ENCODE peak calls at places on chromosomes 1 and 21, in eight cellular contexts. A is activated naive CD8-positive, alpha-beta T cell treated with anti-CD3 and anti-CD28 coated beads, Interleukin-2, amount 50 U/mL, for 24 hours; W is NCI-H226; Y is T follicular helper cell; G is GM12865; H is T-helper 1 cell; N is T-helper 22 cell; O is M059J. S is an unnamed sample.

GRCh38 chr21:40846566-40847411 is at the start of gene DSCAM:
- DNase-seq in H (no peak), Y (no peak), W (no peak), N (no peak), G (no peak), O (no peak), A (no peak), S (peak; percentile 20)

GRCh38 chr1:23420778-23421177 is 3.8 kb downstream of the TCEA3 start:
- DNase-seq in O (no peak), Y (no peak), N (no peak), A (no peak), W (no peak), H (no peak), G (no peak), S (no peak)

GRCh38 chr1:102941364-102941947 is 166.9 kb downstream of the COL11A1 start:
- DNase-seq in H (no peak), W (no peak), O (no peak), G (no peak), A (no peak), N (no peak), Y (no peak), S (peak; percentile 80)

GRCh38 chr1:60423181-60423780 is 349.7 kb upstream of the C1orf87 start:
- DNase-seq in N (no peak), G (no peak), H (no peak), Y (no peak), O (no peak), A (no peak), W (peak; percentile 92), S (no peak)

GRCh38 chr1:173562813-173563212 is 40.1 kb downstream of the SLC9C2 start:
- DNase-seq in N (no peak), H (no peak), G (no peak), O (no peak), W (no peak), Y (no peak), A (no peak), S (no peak)

GRCh38 chr1:5660141-5660935 is 331.9 kb downstream of the NPHP4 start:
- DNase-seq in G (no peak), O (peak; percentile 36), N (no peak), Y (no peak), A (no peak), W (no peak), H (no peak), S (peak; percentile 64)

GRCh38 chr1:8661185-8662110 is 156.0 kb downstream of the RERE start:
- DNase-seq in W (peak; percentile 85), N (no peak), O (peak; percentile 95), H (no peak), A (peak; percentile 36), Y (no peak), G (peak; percentile 63), S (peak; percentile 92)

GRCh38 chr21:43921979-43922945 is 57.2 kb downstream of the AGPAT3 start:
- DNase-seq in A (peak; percentile 62), N (peak; percentile 23), W (no peak), H (no peak), G (peak; percentile 72), Y (peak; percentile 52), O (no peak), S (no peak)

GRCh38 chr1:228510101-228510850 is 23.1 kb downstream of the RNF187 start:
- DNase-seq in O (no peak), Y (no peak), N (no peak), G (no peak), A (no peak), H (no peak), W (no peak), S (no peak)

GRCh38 chr1:13754003-13754402 is 54.0 kb downstream of the PRDM2 start:
- DNase-seq in Y (no peak), H (no peak), W (no peak), O (no peak), A (no peak), N (no peak), G (peak; percentile 80), S (no peak)

GRCh38 chr1:170562644-170563338 is 30.8 kb downstream of the GORAB start:
- DNase-seq in A (peak; percentile 6), Y (no peak), N (no peak), G (peak; percentile 64), H (no peak), W (peak; percentile 38), O (peak; percentile 90), S (peak; percentile 89)

GRCh38 chr1:178494569-178494971 is 2.2 kb downstream of the CLEC20A start:
- DNase-seq in O (no peak), Y (no peak), H (no peak), N (no peak), W (no peak), A (no peak), G (no peak), S (no peak)

GRCh38 chr21:46325073-46325912 is 1.3 kb downstream of the PCNT start:
- DNase-seq in Y (peak; percentile 11), O (peak; percentile 67), A (peak; percentile 49), W (peak; percentile 43), N (peak; percentile 14), G (peak; percentile 64), H (no peak), S (peak; percentile 50)

GRCh38 chr1:6962390-6962955 is 177.2 kb downstream of the CAMTA1 start:
- DNase-seq in N (peak; percentile 31), A (peak; percentile 74), H (no peak), G (peak; percentile 44), O (no peak), Y (peak; percentile 11), W (peak; percentile 95), S (peak; percentile 50)

GRCh38 chr1:64539808-64540207 is 69.9 kb downstream of the CACHD1 start:
- DNase-seq in O (peak; percentile 33), N (no peak), H (no peak), W (peak; percentile 23), Y (no peak), A (no peak), G (no peak), S (no peak)

GRCh38 chr1:233543338-233544255 is 70.3 kb upstream of the KCNK1 start:
- DNase-seq in O (peak; percentile 97), H (no peak), W (peak; percentile 91), G (no peak), N (no peak), A (no peak), Y (no peak), S (peak; percentile 100)

S was measured in bronchial epithelial cell.